ENCODE peak calls at places on chromosomes 3 and 15, in five cellular contexts. Z is DND-41, O is astrocyte of the cerebellum, B is activated B cell treated with CpG ODN at 0.5 μM for 24 hours, I is right lobe of liver. L is an unnamed sample.

GRCh38 chr3:58077586-58078285 is 69.5 kb downstream of the FLNB start:
- DNase-seq in Z (no peak), O (no peak), B (no peak), I (no peak), L (no peak)

GRCh38 chr3:108227131-108227530 is 4.9 kb upstream of the IFT57 start:
- DNase-seq in Z (no peak), O (no peak), B (no peak), I (no peak), L (no peak)

GRCh38 chr15:27587810-27588209 is 511.3 kb downstream of the OCA2 start:
- DNase-seq in Z (no peak), O (no peak), B (no peak), I (no peak), L (no peak)

GRCh38 chr15:74540135-74540760 is 772 bp upstream of the ARID3B start:
- DNase-seq in Z (peak; percentile 12), O (no peak), B (no peak), I (no peak), L (no peak)

GRCh38 chr3:107988464-107989156 is 102.2 kb downstream of the CD47 start:
- DNase-seq in Z (no peak), O (no peak), B (no peak), I (peak; percentile 50), L (no peak)

GRCh38 chr3:42655980-42656679 is 2.6 kb downstream of the ZBTB47 start:
- DNase-seq in Z (no peak), O (no peak), B (no peak), I (no peak), L (no peak)

GRCh38 chr15:62209322-62209721 is 44.2 kb upstream of the C2CD4B start:
- DNase-seq in Z (no peak), O (no peak), B (no peak), I (no peak), L (peak; percentile 29)

GRCh38 chr15:42632100-42632675 is 56.8 kb downstream of the STARD9 start:
- DNase-seq in Z (no peak), O (no peak), B (no peak), I (no peak), L (no peak)

GRCh38 chr3:124201786-124202185 is 209.9 kb upstream of the ROPN1 start:
- DNase-seq in Z (no peak), O (no peak), B (no peak), I (no peak), L (no peak)

GRCh38 chr3:170639003-170639402 is 53.1 kb upstream of the SLC7A14 start:
- DNase-seq in Z (no peak), O (no peak), B (no peak), I (no peak), L (no peak)

GRCh38 chr3:65534825-65535224 is 503.9 kb downstream of the MAGI1 start:
- DNase-seq in Z (no peak), O (no peak), B (no peak), I (no peak), L (no peak)

GRCh38 chr3:63324621-63325020 is 46.5 kb downstream of the SYNPR start:
- DNase-seq in Z (no peak), O (no peak), B (no peak), I (no peak), L (no peak)

GRCh38 chr15:90037510-90037860 is 36.4 kb downstream of the ZNF710 start:
- DNase-seq in Z (no peak), O (no peak), B (no peak), I (no peak), L (no peak)

GRCh38 chr3:196694941-196695848 is 16.9 kb downstream of the CEP19 start:
- DNase-seq in Z (no peak), O (no peak), B (no peak), I (no peak), L (no peak)

GRCh38 chr3:196518999-196519737 is 4.0 kb upstream of the SMCO1 start:
- DNase-seq in Z (peak; percentile 31), O (peak; percentile 39), B (no peak), I (peak; percentile 32), L (no peak)

GRCh38 chr15:70095387-70096214 is 2.1 kb downstream of the TLE3 start:
- DNase-seq in Z (no peak), O (no peak), B (peak; percentile 71), I (no peak), L (peak; percentile 63)

GRCh38 chr15:40857601-40858351 is 13.9 kb downstream of the SPINT1 start:
- DNase-seq in Z (peak; percentile 82), O (peak; percentile 29), B (peak; percentile 80), I (peak; percentile 65), L (peak; percentile 89)

GRCh38 chr3:124362418-124362817 is 367.8 kb upstream of the UMPS start:
- DNase-seq in Z (no peak), O (no peak), B (no peak), I (no peak), L (no peak)

GRCh38 chr3:155398046-155398445 is 104.6 kb upstream of the STRIT1 start:
- DNase-seq in Z (no peak), O (no peak), B (no peak), I (no peak), L (no peak)

GRCh38 chr3:187002915-187003314 is 72.6 kb downstream of the ST6GAL1 start:
- DNase-seq in Z (no peak), O (no peak), B (no peak), I (no peak), L (no peak)

GRCh38 chr3:170703121-170703588 is 117.3 kb upstream of the SLC7A14 start:
- DNase-seq in Z (no peak), O (peak; percentile 51), B (no peak), I (no peak), L (no peak)

GRCh38 chr3:79490165-79491028 is 277.4 kb downstream of the ROBO1 start:
- DNase-seq in Z (no peak), O (peak; percentile 95), B (no peak), I (no peak), L (no peak)

GRCh38 chr3:30628931-30629590 is 22.7 kb downstream of the TGFBR2 start:
- DNase-seq in Z (no peak), O (no peak), B (no peak), I (no peak), L (no peak)

GRCh38 chr15:77075528-77075927 is 4.6 kb upstream of the TSPAN3 start:
- DNase-seq in Z (no peak), O (no peak), B (no peak), I (no peak), L (no peak)

GRCh38 chr15:98727115-98728040 is 79.0 kb downstream of the IGF1R start:
- DNase-seq in Z (no peak), O (peak; percentile 87), B (no peak), I (peak; percentile 65), L (peak; percentile 61)

GRCh38 chr3:177792363-177793030 is 595.2 kb upstream of the TBL1XR1 start:
- DNase-seq in Z (no peak), O (no peak), B (no peak), I (no peak), L (no peak)

GRCh38 chr15:35519536-35520149 is 26.3 kb downstream of the DPH6 start:
- DNase-seq in Z (no peak), O (peak; percentile 46), B (no peak), I (no peak), L (no peak)

GRCh38 chr3:126245811-126246727 is 65.7 kb upstream of the ALDH1L1 start:
- DNase-seq in Z (peak; percentile 43), O (peak; percentile 51), B (no peak), I (no peak), L (no peak)

GRCh38 chr3:111776844-111777483 is 82.1 kb upstream of the PHLDB2 start:
- DNase-seq in Z (no peak), O (no peak), B (no peak), I (no peak), L (no peak)

GRCh38 chr3:127092776-127093175 is 100.2 kb upstream of the PRR23E start:
- DNase-seq in Z (no peak), O (no peak), B (no peak), I (no peak), L (no peak)

GRCh38 chr3:194536883-194537637 is 50.3 kb upstream of the ATP13A3 start:
- DNase-seq in Z (peak; percentile 17), O (no peak), B (no peak), I (peak; percentile 57), L (no peak)

GRCh38 chr3:124363451-124363850 is 366.8 kb upstream of the UMPS start:
- DNase-seq in Z (no peak), O (peak; percentile 32), B (no peak), I (no peak), L (no peak)

DNA sequence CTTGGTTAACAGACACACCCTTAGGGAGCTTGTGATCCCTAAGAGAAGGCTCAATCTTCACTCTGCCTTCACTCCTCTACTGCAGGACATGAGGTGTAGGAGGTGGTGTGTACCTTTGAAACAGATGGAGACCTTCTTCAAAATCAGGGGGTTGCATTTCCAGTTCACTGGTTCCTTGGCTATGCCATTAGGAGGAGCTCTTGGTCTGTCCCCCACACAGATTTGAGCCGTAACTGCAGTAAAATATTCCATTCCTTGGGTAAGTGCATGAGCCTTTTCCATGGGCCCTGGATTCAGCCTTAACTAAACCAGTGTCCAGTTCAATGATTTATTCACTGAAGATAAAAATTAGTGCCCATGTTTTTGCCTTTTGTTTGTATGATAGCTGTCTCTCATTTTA is 144.6 kb downstream of the MCTP2 start:
- DNase-seq in Z (no peak), O (no peak), B (no peak), I (no peak), L (no peak)
- TF ChIP-seq CTCF in Z (no peak), O (no peak), B (no peak), I (no peak), L (no peak)

GRCh38 chr3:9009976-9010545 is 46.8 kb upstream of the RAD18 start:
- DNase-seq in Z (no peak), O (no peak), B (no peak), I (no peak), L (no peak)

GRCh38 chr3:9013782-9014181 is 50.5 kb upstream of the RAD18 start:
- DNase-seq in Z (no peak), O (no peak), B (no peak), I (no peak), L (no peak)

GRCh38 chr3:9015250-9015649 is 52.0 kb upstream of the RAD18 start:
- DNase-seq in Z (no peak), O (no peak), B (no peak), I (no peak), L (no peak)

GRCh38 chr3:9012521-9012920 is 49.2 kb upstream of the RAD18 start:
- DNase-seq in Z (no peak), O (no peak), B (no peak), I (no peak), L (no peak)

GRCh38 chr3:9014189-9014588 is 50.9 kb upstream of the RAD18 start:
- DNase-seq in Z (no peak), O (no peak), B (no peak), I (no peak), L (no peak)
- TF ChIP-seq CTCF in Z (no peak), O (no peak), B (no peak), I (no peak), L (no peak)

DNA sequence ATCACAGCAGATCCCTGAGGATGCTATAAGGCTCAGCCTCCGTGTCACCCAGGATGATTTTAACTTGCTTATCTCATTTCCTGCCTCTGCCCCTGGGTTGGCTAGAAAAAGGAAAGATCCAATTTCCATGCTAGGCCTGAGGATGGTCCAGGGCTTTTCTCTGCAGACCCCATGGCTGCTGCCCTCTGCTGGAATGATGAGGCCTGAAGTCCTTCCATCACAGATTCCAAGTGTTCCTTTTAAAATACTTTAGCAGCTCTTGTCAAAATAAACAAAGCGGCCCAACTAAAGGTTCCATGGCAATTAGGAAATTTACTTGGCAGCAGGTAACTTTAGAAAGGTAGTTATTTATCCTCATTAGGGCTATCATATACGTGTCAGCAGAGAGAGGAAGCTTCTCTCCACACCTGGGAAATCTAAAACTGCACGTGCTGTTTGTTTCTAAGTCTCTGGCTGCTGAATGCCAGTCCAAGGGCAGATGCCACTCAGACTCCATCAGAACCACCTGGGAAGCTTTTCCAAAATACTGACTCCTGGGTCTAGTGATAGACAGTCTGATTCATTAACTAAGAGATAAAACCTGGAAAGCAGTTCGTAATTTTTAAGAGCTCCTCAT is 401.9 kb upstream of the IL12A start:
- DNase-seq in Z (no peak), O (peak; percentile 29), B (no peak), I (peak; percentile 25), L (peak; percentile 11)
- TF ChIP-seq CTCF in Z (peak; percentile 38), O (peak; percentile 81), B (no peak), I (peak; percentile 32), L (peak; percentile 69)

GRCh38 chr15:32104061-32104980 is 74.0 kb downstream of the CHRNA7 start:
- DNase-seq in Z (no peak), O (no peak), B (no peak), I (no peak), L (no peak)
- TF ChIP-seq CTCF in Z (peak; percentile 22), O (no peak), B (no peak), I (no peak), L (no peak)

L was measured in progenitor cell of endocrine pancreas.